ENCODE peak calls at places on chromosomes 1 and 21, in eight cellular contexts. O is CD4-positive, alpha-beta T cell; K is naive thymus-derived CD4-positive, alpha-beta T cell; U is gastrocnemius medialis; Y is cardiac muscle cell; M is brain microvascular endothelial cell; C is colonic mucosa; D is heart left ventricle. P is an unnamed sample.

GRCh38 chr1:201279313-201279712 is 4.0 kb upstream of the PKP1 start:
- DNase-seq in O (no peak), Y (peak; percentile 73), D (no peak), C (no peak), K (no peak), U (peak; percentile 54), M (no peak), P (no peak)

GRCh38 chr1:53304527-53304926 is 23.3 kb downstream of the LRP8 start:
- DNase-seq in Y (no peak), C (no peak), D (no peak), U (no peak), O (no peak), K (no peak), M (no peak), P (no peak)

GRCh38 chr1:50980505-50980904 is 10.5 kb downstream of the CDKN2C start:
- DNase-seq in O (no peak), U (no peak), K (no peak), D (no peak), Y (no peak), C (no peak), M (no peak), P (no peak)

GRCh38 chr21:35163381-35163780 is 114.3 kb upstream of the RUNX1 start:
- DNase-seq in U (no peak), Y (peak; percentile 10), C (no peak), M (no peak), O (no peak), D (no peak), K (no peak), P (no peak)

GRCh38 chr21:45108808-45109800 is 34.7 kb downstream of the ADARB1 start:
- DNase-seq in C (no peak), K (peak; percentile 32), D (no peak), M (no peak), O (no peak), U (no peak), Y (no peak), P (no peak)

GRCh38 chr1:26923711-26924110 is 2.2 kb downstream of the NUDC start:
- DNase-seq in D (no peak), C (no peak), Y (peak; percentile 26), O (no peak), M (peak; percentile 70), U (no peak), K (no peak), P (no peak)

GRCh38 chr1:12678350-12678749 is 34.5 kb downstream of the AADACL4 start:
- DNase-seq in M (no peak), O (no peak), D (no peak), K (no peak), Y (peak; percentile 4), U (peak; percentile 70), C (no peak), P (no peak)

GRCh38 chr1:156841289-156841855 is 17.5 kb downstream of the INSRR start:
- DNase-seq in O (no peak), U (no peak), Y (no peak), D (no peak), K (no peak), M (no peak), C (no peak), P (no peak)

GRCh38 chr1:210978316-210978993 is 155.5 kb downstream of the KCNH1 start:
- DNase-seq in Y (no peak), O (no peak), D (no peak), U (no peak), C (no peak), K (no peak), M (no peak), P (no peak)

GRCh38 chr1:927234-927633 is 3.5 kb downstream of the SAMD11 start:
- DNase-seq in U (no peak), C (no peak), Y (no peak), D (no peak), K (no peak), M (no peak), O (no peak), P (no peak)

GRCh38 chr1:925532-926421 is 2.1 kb downstream of the SAMD11 start:
- DNase-seq in K (no peak), M (no peak), U (no peak), D (no peak), C (no peak), O (no peak), Y (peak; percentile 57), P (no peak)

GRCh38 chr1:923131-923990 is at the start of gene SAMD11:
- DNase-seq in O (peak; percentile 63), D (peak; percentile 87), K (peak; percentile 66), U (peak; percentile 77), M (peak; percentile 74), Y (peak; percentile 91), C (peak; percentile 85), P (peak; percentile 90)

GRCh38 chr1:923991-924618 is 382 bp downstream of the SAMD11 start:
- DNase-seq in U (no peak), M (no peak), K (no peak), Y (no peak), O (no peak), D (no peak), C (no peak), P (no peak)

GRCh38 chr1:924619-925323 is 1.0 kb downstream of the SAMD11 start:
- DNase-seq in Y (peak; percentile 51), C (no peak), M (no peak), D (no peak), O (no peak), K (no peak), U (no peak), P (peak; percentile 78)
- H3K27ac ChIP-seq in Y (peak overlapping the region; percentile 51), C (no peak overlapping the region), M (no peak overlapping the region), D (no peak overlapping the region), O (no peak overlapping the region), K (no peak overlapping the region), U (no peak overlapping the region), P (no peak overlapping the region)

DNA sequence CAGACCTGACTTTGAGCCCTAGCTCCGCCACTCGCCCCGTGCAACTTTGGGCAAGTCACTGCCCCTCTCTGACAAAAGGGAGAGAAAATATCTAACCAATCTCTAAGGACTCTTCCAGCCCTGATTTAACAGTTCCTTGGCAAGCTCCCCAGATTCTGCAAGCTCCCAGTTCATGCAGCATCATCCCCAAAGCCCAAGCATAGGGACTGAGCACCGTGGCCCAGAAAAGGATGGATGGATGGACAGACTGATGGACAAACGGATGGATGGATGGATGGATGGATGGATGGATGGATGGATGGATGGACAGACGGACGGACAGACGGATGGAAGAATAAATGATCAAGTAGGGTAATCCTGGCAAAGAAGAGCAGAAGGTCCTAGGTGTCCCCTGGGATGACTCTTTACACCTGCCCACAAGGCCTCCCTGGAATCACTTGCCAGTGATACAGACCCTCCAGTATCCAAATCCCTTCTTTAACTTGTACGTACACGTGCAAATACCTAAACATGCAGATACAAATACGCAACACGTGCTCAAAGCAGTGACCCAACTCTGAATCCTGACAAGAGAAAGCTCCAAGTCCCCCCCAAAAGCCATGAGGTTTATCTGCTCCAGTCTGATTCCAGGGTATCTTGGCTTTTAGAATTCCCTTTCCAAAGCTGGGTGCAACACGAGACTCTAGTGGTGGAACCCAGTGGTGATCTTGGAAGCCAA is 16.0 kb downstream of the IFFO2 start:
- DNase-seq in K (no peak), Y (peak; percentile 62), M (no peak), U (no peak), O (no peak), D (no peak), C (no peak), P (no peak)
- H3K27ac ChIP-seq in K (no peak overlapping the region), Y (no peak overlapping the region), M (peak overlapping the region; percentile 40), U (no peak overlapping the region), O (no peak overlapping the region), D (no peak overlapping the region), C (no peak overlapping the region), P (no peak overlapping the region)

GRCh38 chr1:152998476-152998875 is 3.1 kb upstream of the SPRR3 start:
- DNase-seq in M (no peak), K (no peak), U (no peak), C (no peak), D (no peak), Y (no peak), O (no peak), P (no peak)
- H3K27ac ChIP-seq in M (no peak overlapping the region), K (no peak overlapping the region), U (no peak overlapping the region), C (no peak overlapping the region), D (no peak overlapping the region), Y (no peak overlapping the region), O (no peak overlapping the region), P (no peak overlapping the region)

GRCh38 chr1:16164821-16165364 is 9.0 kb upstream of the EPHA2 start:
- DNase-seq in U (no peak), Y (no peak), O (no peak), D (no peak), C (no peak), K (no peak), M (no peak), P (no peak)

GRCh38 chr1:16168622-16169021 is 12.8 kb upstream of the EPHA2 start:
- DNase-seq in D (no peak), C (no peak), Y (no peak), O (no peak), M (no peak), K (no peak), U (no peak), P (no peak)

GRCh38 chr1:16165548-16165947 is 9.7 kb upstream of the EPHA2 start:
- DNase-seq in U (no peak), Y (no peak), O (no peak), K (no peak), D (no peak), M (no peak), C (no peak), P (no peak)

GRCh38 chr1:16166117-16166516 is 10.2 kb upstream of the EPHA2 start:
- DNase-seq in O (no peak), M (no peak), K (no peak), U (no peak), D (no peak), C (no peak), Y (no peak), P (no peak)

GRCh38 chr1:16167331-16168143 is 11.7 kb upstream of the EPHA2 start:
- DNase-seq in K (peak; percentile 73), U (no peak), Y (no peak), M (no peak), O (peak; percentile 47), D (no peak), C (peak; percentile 75), P (peak; percentile 78)
- H3K27ac ChIP-seq in K (peak overlapping the region; percentile 53), U (no peak overlapping the region), Y (no peak overlapping the region), M (no peak overlapping the region), O (no peak overlapping the region), D (no peak overlapping the region), C (peak overlapping the region; percentile 20), P (no peak overlapping the region)

GRCh38 chr1:56435434-56436337 is 143.7 kb downstream of the PLPP3 start:
- DNase-seq in C (no peak), Y (no peak), O (no peak), U (no peak), M (no peak), K (no peak), D (no peak), P (no peak)

GRCh38 chr1:56436912-56437403 is 142.4 kb downstream of the PLPP3 start:
- DNase-seq in C (no peak), M (no peak), O (no peak), U (no peak), K (no peak), D (no peak), Y (no peak), P (no peak)

GRCh38 chr1:56434659-56435202 is 144.6 kb downstream of the PLPP3 start:
- DNase-seq in O (no peak), Y (no peak), K (no peak), M (no peak), C (no peak), D (no peak), U (no peak), P (no peak)

GRCh38 chr1:56437959-56438358 is 141.4 kb downstream of the PLPP3 start:
- DNase-seq in K (no peak), O (no peak), U (peak; percentile 35), C (no peak), D (no peak), M (no peak), Y (no peak), P (no peak)

GRCh38 chr1:56436338-56436695 is 143.0 kb downstream of the PLPP3 start:
- DNase-seq in C (no peak), M (no peak), K (no peak), O (no peak), Y (no peak), U (no peak), D (no peak), P (no peak)
- H3K27ac ChIP-seq in C (no peak overlapping the region), M (no peak overlapping the region), K (no peak overlapping the region), O (no peak overlapping the region), Y (no peak overlapping the region), U (no peak overlapping the region), D (no peak overlapping the region), P (no peak overlapping the region)

P was measured in upper lobe of right lung.